ENCODE peak calls at places on chromosomes 5 and 9, in nine cellular contexts. U is D721Med; W is IMR-90; F is AG08396; D is ACHN; X is NAMALWA; H is effector memory CD8-positive, alpha-beta T cell; K is M059J; G is SJSA1. N is an unnamed sample.

GRCh38 chr9:34519321-34520020 is 3.3 kb downstream of the ENHO start:
- DNase-seq in U (no peak), W (no peak), F (no peak), D (no peak), X (no peak), H (no peak), K (no peak), G (no peak), N (no peak)

GRCh38 chr5:133244242-133244641 is 192.4 kb downstream of the HSPA4 start:
- DNase-seq in U (no peak), W (peak; percentile 68), F (no peak), D (no peak), X (peak; percentile 29), H (no peak), K (peak; percentile 15), G (no peak), N (no peak)

GRCh38 chr5:142866563-142867275 is 96.5 kb downstream of the ARHGAP26 start:
- DNase-seq in U (peak; percentile 61), W (peak; percentile 73), F (peak; percentile 37), D (peak; percentile 71), X (peak; percentile 75), H (peak; percentile 36), K (peak; percentile 76), G (peak; percentile 72), N (no peak)

GRCh38 chr5:10111575-10111974 is 138.1 kb downstream of the ATPSCKMT start:
- DNase-seq in U (peak; percentile 32), W (peak; percentile 54), F (peak; percentile 65), D (peak; percentile 41), X (peak; percentile 23), H (no peak), K (peak; percentile 67), G (peak; percentile 56), N (peak; percentile 15)

GRCh38 chr5:145887976-145888574 is 15.3 kb upstream of the GRXCR2 start:
- DNase-seq in U (peak; percentile 23), W (peak; percentile 62), F (peak; percentile 50), D (peak; percentile 51), X (peak; percentile 30), H (no peak), K (peak; percentile 63), G (no peak), N (no peak)

GRCh38 chr9:121560921-121561320 is 61.3 kb upstream of the GGTA1 start:
- DNase-seq in U (no peak), W (no peak), F (no peak), D (no peak), X (no peak), H (no peak), K (no peak), G (no peak), N (no peak)

GRCh38 chr9:78592866-78593265 is 295.9 kb downstream of the PSAT1 start:
- DNase-seq in U (no peak), W (peak; percentile 78), F (no peak), D (no peak), X (no peak), H (no peak), K (peak; percentile 89), G (no peak), N (no peak)

GRCh38 chr9:137021979-137022619 is 5.9 kb downstream of the ABCA2 start:
- DNase-seq in U (no peak), W (peak; percentile 68), F (peak; percentile 84), D (peak; percentile 64), X (peak; percentile 85), H (peak; percentile 68), K (peak; percentile 61), G (peak; percentile 63), N (no peak)

GRCh38 chr9:114153761-114154596 is 1.4 kb upstream of the COL27A1 start:
- DNase-seq in U (no peak), W (peak; percentile 25), F (no peak), D (peak; percentile 53), X (no peak), H (no peak), K (peak; percentile 52), G (no peak), N (no peak)

GRCh38 chr5:166342330-166342891 is 1949.0 kb upstream of the WWC1 start:
- DNase-seq in U (no peak), W (no peak), F (no peak), D (no peak), X (no peak), H (no peak), K (no peak), G (no peak), N (no peak)

N was measured in HS-27A.